ENCODE peak calls at places on chromosomes 5 and 9, in eight cellular contexts. A is HFFc6, I is stomach, K is endothelial cell of umbilical vein, S is tibial artery, J is cardiac muscle cell, U is RWPE1, D is heart left ventricle. Y is an unnamed sample.

GRCh38 chr9:132792547-132792946 is 85.5 kb downstream of the AK8 start:
- DNase-seq in A (no peak), I (no peak), K (no peak), S (peak), J (no peak), U (no peak), D (no peak), Y (peak)

GRCh38 chr5:66989286-66989685 is 207.3 kb downstream of the CD180 start:
- DNase-seq in A (peak), I (no peak), K (no peak), S (no peak), J (peak), U (no peak), D (no peak), Y (no peak)

GRCh38 chr5:142063376-142063775 is 45.2 kb upstream of the NDFIP1 start:
- DNase-seq in A (no peak), I (no peak), K (no peak), S (no peak), J (no peak), U (no peak), D (no peak), Y (no peak)

GRCh38 chr5:156149203-156149602 is 177.8 kb upstream of the SGCD start:
- DNase-seq in A (no peak), I (no peak), K (no peak), S (no peak), J (peak), U (no peak), D (no peak), Y (no peak)

GRCh38 chr5:178671745-178672144 is 44.9 kb upstream of the CLK4 start:
- DNase-seq in A (no peak), I (no peak), K (no peak), S (no peak), J (no peak), U (no peak), D (no peak), Y (no peak)

GRCh38 chr9:31084331-31084730 is 1300.1 kb upstream of the ACO1 start:
- DNase-seq in A (no peak), I (no peak), K (no peak), S (no peak), J (no peak), U (no peak), D (no peak), Y (no peak)

GRCh38 chr5:177427211-177427822 is 841 bp downstream of the GRK6 start:
- DNase-seq in A (peak), I (no peak), K (peak), S (no peak), J (peak), U (no peak), D (no peak), Y (no peak)

GRCh38 chr9:91485006-91485405 is 61.4 kb upstream of the NFIL3 start:
- DNase-seq in A (no peak), I (no peak), K (no peak), S (no peak), J (no peak), U (no peak), D (no peak), Y (no peak)

GRCh38 chr5:123545506-123545905 is 33.5 kb downstream of the CSNK1G3 start:
- DNase-seq in A (peak), I (no peak), K (peak), S (no peak), J (peak), U (peak), D (no peak), Y (no peak)

GRCh38 chr9:100120286-100120685 is 21.2 kb downstream of the INVS start:
- DNase-seq in A (no peak), I (no peak), K (no peak), S (no peak), J (no peak), U (no peak), D (no peak), Y (no peak)

GRCh38 chr9:120348951-120349429 is 231.0 kb downstream of the CDK5RAP2 start:
- DNase-seq in A (peak), I (peak), K (peak), S (no peak), J (peak), U (peak), D (peak), Y (no peak)

GRCh38 chr5:102312586-102312985 is 16.5 kb upstream of the SLCO4C1 start:
- DNase-seq in A (no peak), I (no peak), K (no peak), S (no peak), J (no peak), U (no peak), D (no peak), Y (no peak)

GRCh38 chr5:10064546-10065215 is 185.0 kb downstream of the ATPSCKMT start:
- DNase-seq in A (no peak), I (no peak), K (no peak), S (no peak), J (no peak), U (no peak), D (no peak), Y (no peak)

GRCh38 chr5:112752335-112752734 is 14.7 kb downstream of the APC start:
- DNase-seq in A (no peak), I (no peak), K (no peak), S (no peak), J (no peak), U (no peak), D (no peak), Y (no peak)

GRCh38 chr9:134637696-134638502 is 3.7 kb upstream of the COL5A1 start:
- DNase-seq in A (no peak), I (no peak), K (no peak), S (no peak), J (no peak), U (no peak), D (peak), Y (no peak)

GRCh38 chr5:38948501-38948900 is 102.7 kb downstream of the OSMR start:
- DNase-seq in A (peak), I (no peak), K (no peak), S (no peak), J (peak), U (no peak), D (no peak), Y (no peak)

GRCh38 chr5:121366515-121366914 is 485.2 kb upstream of the FTMT start:
- DNase-seq in A (no peak), I (no peak), K (no peak), S (no peak), J (no peak), U (peak), D (no peak), Y (no peak)

GRCh38 chr5:31982661-31983060 is 191.5 kb downstream of the GOLPH3 start:
- DNase-seq in A (no peak), I (no peak), K (no peak), S (no peak), J (no peak), U (no peak), D (no peak), Y (no peak)

GRCh38 chr9:114238919-114239879 is 83.7 kb upstream of the ORM1 start:
- DNase-seq in A (peak), I (no peak), K (peak), S (no peak), J (peak), U (peak), D (peak), Y (no peak)

GRCh38 chr5:14714706-14715105 is 50.2 kb downstream of the OTULIN start:
- DNase-seq in A (no peak), I (no peak), K (no peak), S (no peak), J (no peak), U (no peak), D (no peak), Y (no peak)

GRCh38 chr9:89254773-89255125 is 56.2 kb upstream of the CKS2 start:
- DNase-seq in A (no peak), I (no peak), K (no peak), S (no peak), J (no peak), U (no peak), D (no peak), Y (no peak)

GRCh38 chr5:15585826-15586591 is 86.0 kb downstream of the FBXL7 start:
- DNase-seq in A (peak), I (no peak), K (no peak), S (no peak), J (no peak), U (no peak), D (no peak), Y (no peak)

GRCh38 chr9:126148994-126149393 is 177.6 kb upstream of the MVB12B start:
- DNase-seq in A (no peak), I (peak), K (no peak), S (peak), J (no peak), U (no peak), D (no peak), Y (peak)

GRCh38 chr5:14750712-14751111 is 86.2 kb downstream of the OTULIN start:
- DNase-seq in A (no peak), I (no peak), K (no peak), S (no peak), J (no peak), U (no peak), D (no peak), Y (no peak)

GRCh38 chr9:134671341-134672113 is 29.9 kb downstream of the COL5A1 start:
- DNase-seq in A (no peak), I (no peak), K (no peak), S (peak), J (no peak), U (no peak), D (no peak), Y (no peak)

GRCh38 chr5:105885266-105885665 is 1785.5 kb downstream of the EFNA5 start:
- DNase-seq in A (no peak), I (no peak), K (no peak), S (no peak), J (no peak), U (no peak), D (no peak), Y (no peak)

GRCh38 chr9:127154390-127155191 is 32.2 kb upstream of the ANGPTL2 start:
- DNase-seq in A (peak), I (peak), K (peak), S (peak), J (peak), U (no peak), D (peak), Y (no peak)

GRCh38 chr5:1929108-1929991 is 46.6 kb upstream of the IRX4 start:
- DNase-seq in A (no peak), I (no peak), K (no peak), S (no peak), J (no peak), U (no peak), D (no peak), Y (peak)

GRCh38 chr5:125202353-125202752 is 455.9 kb upstream of the ZNF608 start:
- DNase-seq in A (no peak), I (no peak), K (no peak), S (no peak), J (no peak), U (no peak), D (no peak), Y (no peak)

GRCh38 chr9:34513567-34514214 is 9.1 kb downstream of the ENHO start:
- DNase-seq in A (no peak), I (peak), K (no peak), S (peak), J (peak), U (no peak), D (no peak), Y (no peak)

GRCh38 chr5:16364906-16365305 is 100.7 kb downstream of the ZNF622 start:
- DNase-seq in A (no peak), I (no peak), K (no peak), S (no peak), J (no peak), U (no peak), D (no peak), Y (no peak)

DNA sequence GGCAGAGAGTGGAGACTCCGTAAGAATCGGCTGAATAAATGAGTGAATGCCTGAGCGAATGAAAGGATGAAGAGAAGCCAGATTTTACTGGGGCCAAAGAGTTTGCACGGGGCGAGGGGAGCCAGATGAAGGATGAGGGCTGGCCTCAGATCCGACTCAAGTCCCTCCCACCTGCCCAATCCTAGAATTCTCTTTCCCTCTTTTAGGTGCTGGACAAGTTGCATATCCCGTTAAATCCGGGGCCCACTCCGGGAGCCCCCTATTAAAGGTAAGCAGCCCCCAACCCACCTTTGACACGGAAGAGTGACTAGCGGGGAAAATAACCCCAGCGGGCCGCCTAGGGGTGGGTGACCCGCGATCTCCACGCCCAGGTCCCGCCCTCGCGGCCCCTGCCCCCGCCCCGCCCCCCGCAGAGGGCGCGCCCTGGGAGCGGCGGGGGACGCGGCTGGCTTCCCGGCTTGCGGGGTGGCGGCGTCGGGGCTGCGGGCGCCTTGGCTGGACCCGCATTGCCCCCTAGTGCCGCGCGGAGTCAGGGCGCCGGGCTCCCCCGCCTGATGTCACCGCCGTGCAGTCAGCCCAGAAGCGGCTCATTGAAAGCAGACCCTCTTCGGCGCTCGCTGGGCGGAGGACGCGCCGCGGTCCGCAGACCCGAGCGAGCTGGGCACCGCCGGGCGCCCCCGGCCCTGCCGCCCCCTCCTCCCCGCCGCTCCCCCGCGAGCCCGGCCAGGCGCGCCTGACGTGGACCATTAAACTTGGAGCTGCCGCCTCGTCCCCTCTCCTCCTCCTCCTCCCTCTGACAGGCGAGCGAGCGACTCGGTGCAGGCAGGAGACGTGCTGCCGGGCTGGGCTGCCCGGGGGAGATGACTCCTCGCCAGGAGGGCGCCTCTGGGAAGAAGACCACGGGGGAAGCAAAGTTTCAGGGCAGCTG is at the start of gene ADRA1B:
- DNase-seq in A (peak), I (peak), K (peak), S (peak), J (peak), U (peak), D (peak), Y (peak)
- TF ChIP-seq CTCF in A (peak), I (peak), K (peak), S (peak), J (peak), U (peak), D (peak), Y (peak)

GRCh38 chr9:12699529-12699928 is 6.3 kb downstream of the TYRP1 start:
- DNase-seq in A (peak), I (no peak), K (peak), S (no peak), J (peak), U (no peak), D (no peak), Y (no peak)
- TF ChIP-seq CTCF in A (peak), I (no peak), K (peak), S (no peak), J (peak), U (peak), D (no peak), Y (peak)

DNA sequence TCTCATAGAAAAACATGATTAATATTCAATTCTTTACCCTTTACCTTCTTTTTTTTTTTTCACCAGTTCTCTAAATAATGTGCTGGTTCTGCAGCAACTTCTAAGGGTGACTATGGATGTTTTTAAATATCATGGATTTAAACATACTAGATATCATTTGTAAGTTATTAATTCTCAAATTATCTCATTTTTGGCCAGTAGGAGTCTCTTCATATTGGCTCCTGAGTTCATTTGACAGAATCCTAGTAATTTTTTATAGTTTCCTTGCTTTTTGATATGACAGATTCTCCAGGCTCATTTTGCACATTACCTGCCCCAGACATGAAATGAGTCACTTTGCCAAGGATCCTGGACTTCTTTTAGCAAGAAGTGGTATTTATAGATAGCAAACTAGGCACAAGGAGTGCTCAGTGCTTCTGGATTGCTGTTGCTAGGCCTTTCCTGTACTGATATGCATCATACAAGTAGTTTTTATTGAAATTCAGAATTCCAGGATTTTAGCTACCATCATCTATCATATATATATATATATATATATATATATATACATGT is 201.3 kb upstream of the IL12B start:
- DNase-seq in A (no peak), I (no peak), K (no peak), S (no peak), J (no peak), U (no peak), D (no peak), Y (no peak)
- TF ChIP-seq CTCF in A (peak), I (no peak), K (no peak), S (peak), J (peak), U (peak), D (no peak), Y (no peak)

GRCh38 chr5:96651948-96652753 is 10.0 kb upstream of the CAST start:
- DNase-seq in A (peak), I (no peak), K (no peak), S (no peak), J (no peak), U (no peak), D (no peak), Y (no peak)
- TF ChIP-seq CTCF in A (peak), I (no peak), K (peak), S (no peak), J (peak), U (no peak), D (peak), Y (no peak)

GRCh38 chr5:6296524-6296923 is 81.8 kb downstream of the MED10 start:
- DNase-seq in A (no peak), I (no peak), K (no peak), S (no peak), J (no peak), U (no peak), D (no peak), Y (no peak)

GRCh38 chr5:6287136-6287535 is 91.2 kb downstream of the MED10 start:
- DNase-seq in A (no peak), I (no peak), K (no peak), S (no peak), J (no peak), U (no peak), D (no peak), Y (no peak)

GRCh38 chr5:6286404-6286803 is 91.9 kb downstream of the MED10 start:
- DNase-seq in A (no peak), I (no peak), K (no peak), S (no peak), J (no peak), U (no peak), D (no peak), Y (no peak)

GRCh38 chr5:6291961-6292360 is 86.4 kb downstream of the MED10 start:
- DNase-seq in A (no peak), I (no peak), K (peak), S (no peak), J (no peak), U (no peak), D (no peak), Y (no peak)
- TF ChIP-seq CTCF in A (peak), I (no peak), K (peak), S (no peak), J (no peak), U (peak), D (peak), Y (no peak)

GRCh38 chr5:180803181-180804128 is 849 bp upstream of the MGAT1 start:
- DNase-seq in A (no peak), I (peak), K (peak), S (peak), J (peak), U (peak), D (peak), Y (peak)
- TF ChIP-seq CTCF in A (peak), I (no peak), K (peak), S (no peak), J (peak), U (no peak), D (no peak), Y (no peak)

Y was measured in mesothelial cell of epicardium.